ENCODE peak calls at places on chromosomes 6 and 20, in four cellular contexts. S is GM12865, E is NCI-H1092, Z is endothelial cell of umbilical vein. V is an unnamed sample.
A peak's percentile ranks its signal among the peaks of the same experiment; 100 is the strongest.

GRCh38 chr6:56366112-56366852 is 118.9 kb upstream of the COL21A1 start:
- DNase-seq in Z (no peak), S (no peak), E (no peak), V (no peak)

GRCh38 chr6:112437053-112437452 is 89.9 kb downstream of the RFPL4B start:
- DNase-seq in Z (no peak), S (no peak), E (no peak), V (no peak)

GRCh38 chr6:16434885-16435284 is 196.5 kb downstream of the GMPR start:
- DNase-seq in S (no peak), E (no peak), Z (no peak), V (no peak)

GRCh38 chr6:125759184-125759902 is 9.9 kb downstream of the HEY2 start:
- DNase-seq in S (no peak), E (no peak), Z (no peak), V (no peak)

GRCh38 chr6:73290435-73290834 is 27.4 kb upstream of the KHDC1 start:
- DNase-seq in S (no peak), Z (peak; percentile 61), E (no peak), V (no peak)

GRCh38 chr20:36308986-36309385 is 2.8 kb downstream of the DLGAP4 start:
- DNase-seq in S (no peak), Z (no peak), E (no peak), V (no peak)

GRCh38 chr6:162053084-162053483 is 674.5 kb downstream of the PRKN start:
- DNase-seq in Z (no peak), E (no peak), S (no peak), V (no peak)

GRCh38 chr6:133817460-133818047 is 71.4 kb upstream of the TCF21 start:
- DNase-seq in E (no peak), S (peak; percentile 40), Z (no peak), V (peak; percentile 9)

GRCh38 chr20:18224968-18225568 is 63.3 kb upstream of the ZNF133 start:
- DNase-seq in S (no peak), Z (peak; percentile 83), E (no peak), V (no peak)

GRCh38 chr20:57417051-57417689 is 26.0 kb downstream of the RBM38 start:
- DNase-seq in E (no peak), S (no peak), Z (no peak), V (no peak)

GRCh38 chr6:94956910-94957309 is 620.4 kb upstream of the MANEA start:
- DNase-seq in E (no peak), S (no peak), Z (no peak), V (no peak)

GRCh38 chr20:19211252-19211651 is 1.2 kb upstream of the SLC24A3 start:
- DNase-seq in Z (no peak), E (no peak), S (no peak), V (no peak)

GRCh38 chr6:21257125-21257524 is 336.4 kb upstream of the SOX4 start:
- DNase-seq in Z (no peak), S (peak; percentile 20), E (no peak), V (no peak)

GRCh38 chr20:40686893-40687292 is 2.1 kb downstream of the MAFB start:
- DNase-seq in E (no peak), Z (no peak), S (no peak), V (no peak)

GRCh38 chr6:153096792-153097191 is 34.3 kb downstream of the RGS17 start:
- DNase-seq in S (no peak), Z (no peak), E (no peak), V (no peak)

GRCh38 chr20:58072695-58073671 is 155.5 kb downstream of the ANKRD60 start:
- DNase-seq in S (no peak), E (no peak), Z (no peak), V (no peak)

GRCh38 chr6:161195418-161195817 is 78.4 kb downstream of the AGPAT4 start:
- DNase-seq in E (no peak), S (no peak), Z (no peak), V (no peak)

GRCh38 chr20:49750611-49751396 is 37.1 kb upstream of the B4GALT5 start:
- DNase-seq in Z (no peak), S (peak; percentile 94), E (no peak), V (no peak)

GRCh38 chr6:13725052-13725451 is 13.4 kb upstream of the RANBP9 start:
- DNase-seq in E (no peak), S (no peak), Z (no peak), V (no peak)

GRCh38 chr20:36574278-36575065 is 1.1 kb downstream of the TGIF2 start:
- DNase-seq in S (peak; percentile 68), Z (peak; percentile 58), E (no peak), V (peak; percentile 47)

GRCh38 chr20:60242836-60243520 is 284.8 kb downstream of the CDH26 start:
- DNase-seq in Z (no peak), S (no peak), E (no peak), V (no peak)

GRCh38 chr20:10540636-10541493 is 105.8 kb downstream of the SLX4IP start:
- DNase-seq in E (no peak), Z (peak; percentile 88), S (no peak), V (no peak)

GRCh38 chr20:20743511-20744169 is 31.2 kb upstream of the RALGAPA2 start:
- DNase-seq in S (no peak), Z (peak; percentile 97), E (peak; percentile 87), V (no peak)

GRCh38 chr6:89242574-89243330 is 25.6 kb upstream of the GABRR1 start:
- DNase-seq in E (peak; percentile 19), S (peak; percentile 47), Z (peak; percentile 60), V (no peak)

GRCh38 chr6:109701774-109702173 is 10.7 kb downstream of the FIG4 start:
- DNase-seq in Z (no peak), S (no peak), E (no peak), V (no peak)

GRCh38 chr6:17565399-17565798 is 34.7 kb upstream of the FAM8A1 start:
- DNase-seq in S (no peak), Z (no peak), E (no peak), V (no peak)

GRCh38 chr6:163252132-163252729 is 162.3 kb upstream of the QKI start:
- DNase-seq in S (no peak), E (no peak), Z (no peak), V (no peak)

GRCh38 chr6:45109551-45109950 is 218.6 kb upstream of the RUNX2 start:
- DNase-seq in Z (no peak), S (peak; percentile 6), E (no peak), V (no peak)

GRCh38 chr6:143698759-143699750 is 21.3 kb downstream of the PHACTR2 start:
- DNase-seq in E (no peak), S (no peak), Z (no peak), V (no peak)

GRCh38 chr6:90197854-90198496 is 98.7 kb downstream of the BACH2 start:
- DNase-seq in S (no peak), Z (no peak), E (no peak), V (no peak)

GRCh38 chr6:79762370-79762769 is 131.2 kb downstream of the SH3BGRL2 start:
- DNase-seq in E (no peak), S (no peak), Z (peak; percentile 11), V (no peak)

GRCh38 chr20:63698739-63699465 is 2.5 kb downstream of the TNFRSF6B start:
- DNase-seq in E (no peak), S (peak; percentile 77), Z (peak; percentile 90), V (no peak)

GRCh38 chr6:27078734-27079357 is 168.7 kb upstream of the PRSS16 start:
- DNase-seq in E (peak; percentile 21), Z (peak; percentile 71), S (peak; percentile 74), V (peak; percentile 11)

GRCh38 chr6:51025082-51025777 is 206.6 kb downstream of the TFAP2B start:
- DNase-seq in E (no peak), S (no peak), Z (no peak), V (no peak)